ENCODE peak calls at places on chromosomes 4 and X, in eight cellular contexts. W is spleen, E is uterus, G is breast epithelium, T is HCT116, N is A549, C is ovary, V is upper lobe of left lung. A is an unnamed sample. For H3K4me1, the result is how much of the 10 kb centered on the place peaks cover.

GRCh38 chr4:152166567-152166966 is 369.3 kb downstream of the FBXW7 start:
- DNase-seq in W (no peak), E (no peak), G (no peak), T (no peak), N (no peak), C (no peak), V (no peak), A (no peak)

GRCh38 chr4:146123231-146123630 is 52.3 kb upstream of the LSM6 start:
- DNase-seq in W (no peak), E (no peak), G (no peak), T (no peak), N (no peak), C (no peak), V (no peak), A (no peak)

GRCh38 chrX:51336584-51336983 is 4.0 kb downstream of the NUDT10 start:
- DNase-seq in W (no peak), E (peak), G (no peak), T (peak), N (peak), C (no peak), V (no peak), A (no peak)

GRCh38 chrX:53048169-53049126 is at the start of gene GPR173:
- DNase-seq in W (no peak), E (peak), G (no peak), T (no peak), N (no peak), C (peak), V (peak), A (no peak)

GRCh38 chrX:100829730-100830129 is 9.5 kb downstream of the CSTF2 start:
- DNase-seq in W (no peak), E (no peak), G (no peak), T (no peak), N (no peak), C (no peak), V (no peak), A (no peak)

GRCh38 chr4:55269970-55270369 is 76.1 kb upstream of the SRD5A3 start:
- DNase-seq in W (peak), E (peak), G (no peak), T (no peak), N (no peak), C (no peak), V (no peak), A (no peak)

GRCh38 chr4:139851639-139852038 is 186.0 kb downstream of the MGST2 start:
- DNase-seq in W (no peak), E (no peak), G (no peak), T (no peak), N (no peak), C (no peak), V (no peak), A (no peak)

GRCh38 chr4:124483043-124483906 is 229.3 kb downstream of the ANKRD50 start:
- DNase-seq in W (no peak), E (no peak), G (no peak), T (no peak), N (no peak), C (no peak), V (no peak), A (no peak)

GRCh38 chr4:20017439-20017838 is 234.3 kb upstream of the SLIT2 start:
- DNase-seq in W (no peak), E (no peak), G (no peak), T (no peak), N (no peak), C (no peak), V (no peak), A (no peak)

GRCh38 chr4:92864176-92864575 is 560.4 kb downstream of the GRID2 start:
- DNase-seq in W (no peak), E (no peak), G (no peak), T (no peak), N (no peak), C (no peak), V (no peak), A (no peak)

GRCh38 chr4:176794151-176794550 is 1.4 kb upstream of the VEGFC start:
- DNase-seq in W (no peak), E (no peak), G (no peak), T (no peak), N (peak), C (no peak), V (no peak), A (no peak)

GRCh38 chrX:49172280-49172780 is 632 bp downstream of the PLP2 start:
- DNase-seq in W (peak), E (peak), G (no peak), T (no peak), N (peak), C (peak), V (peak), A (peak)

GRCh38 chrX:143661286-143661685 is 25.4 kb upstream of the SLITRK4 start:
- DNase-seq in W (no peak), E (no peak), G (no peak), T (no peak), N (no peak), C (no peak), V (no peak), A (no peak)

GRCh38 chr4:87041142-87041541 is 106.3 kb downstream of the AFF1 start:
- DNase-seq in W (no peak), E (peak), G (no peak), T (no peak), N (no peak), C (no peak), V (no peak), A (peak)

GRCh38 chr4:154743683-154744340 is at the start of gene LRAT:
- DNase-seq in W (peak), E (no peak), G (peak), T (peak), N (peak), C (no peak), V (peak), A (no peak)

GRCh38 chr4:107740381-107740780 is 20.3 kb upstream of the PAPSS1 start:
- DNase-seq in W (no peak), E (no peak), G (no peak), T (no peak), N (peak), C (no peak), V (no peak), A (no peak)

GRCh38 chr4:140805293-140805692 is 49.1 kb upstream of the TBC1D9 start:
- DNase-seq in W (no peak), E (no peak), G (no peak), T (no peak), N (no peak), C (no peak), V (no peak), A (no peak)

GRCh38 chr4:185742766-185743165 is 69.2 kb downstream of the SORBS2 start:
- DNase-seq in W (no peak), E (no peak), G (no peak), T (no peak), N (no peak), C (no peak), V (no peak), A (no peak)

GRCh38 chrX:41828821-41829220 is 94.5 kb downstream of the CASK start:
- DNase-seq in W (no peak), E (no peak), G (no peak), T (no peak), N (no peak), C (no peak), V (no peak), A (no peak)

GRCh38 chr4:99651811-99652545 is 5.7 kb downstream of the C4orf54 start:
- DNase-seq in W (no peak), E (no peak), G (no peak), T (no peak), N (no peak), C (no peak), V (peak), A (no peak)

GRCh38 chr4:57119054-57119651 is 9.0 kb upstream of the IGFBP7 start:
- DNase-seq in W (no peak), E (peak), G (no peak), T (no peak), N (peak), C (peak), V (no peak), A (no peak)

GRCh38 chrX:1389993-1390285 is 2.0 kb downstream of the SLC25A6 start:
- DNase-seq in W (peak), E (no peak), G (no peak), T (no peak), N (no peak), C (peak), V (no peak), A (no peak)

GRCh38 chr4:5691491-5692132 is 16.7 kb downstream of the EVC2 start:
- DNase-seq in W (no peak), E (no peak), G (no peak), T (no peak), N (no peak), C (no peak), V (no peak), A (no peak)

GRCh38 chr4:102429553-102429952 is 71.6 kb upstream of the NFKB1 start:
- DNase-seq in W (no peak), E (no peak), G (no peak), T (peak), N (peak), C (no peak), V (no peak), A (no peak)

GRCh38 chrX:49071877-49072711 is 1.7 kb downstream of the PRAF2 start:
- DNase-seq in W (no peak), E (peak), G (peak), T (no peak), N (no peak), C (peak), V (peak), A (peak)

GRCh38 chrX:20665441-20665840 is 398.7 kb upstream of the RPS6KA3 start:
- DNase-seq in W (no peak), E (no peak), G (no peak), T (no peak), N (no peak), C (no peak), V (no peak), A (no peak)

GRCh38 chr4:128606173-128606572 is 203.3 kb upstream of the JADE1 start:
- DNase-seq in W (no peak), E (no peak), G (no peak), T (no peak), N (peak), C (no peak), V (no peak), A (peak)

GRCh38 chr4:78629991-78630541 is 78.5 kb downstream of the ANXA3 start:
- DNase-seq in W (no peak), E (no peak), G (no peak), T (no peak), N (no peak), C (no peak), V (no peak), A (no peak)

GRCh38 chrX:148459343-148459742 is 41.1 kb upstream of the AFF2 start:
- DNase-seq in W (no peak), E (no peak), G (no peak), T (no peak), N (no peak), C (no peak), V (no peak), A (no peak)

GRCh38 chr4:158094413-158095110 is 78.3 kb downstream of the GASK1B start:
- DNase-seq in W (no peak), E (peak), G (no peak), T (peak), N (peak), C (peak), V (no peak), A (no peak)

GRCh38 chr4:140308366-140309123 is 64.9 kb upstream of the SCOC start:
- DNase-seq in W (no peak), E (peak), G (peak), T (no peak), N (peak), C (peak), V (peak), A (peak)

GRCh38 chr4:137705171-137705783 is 173.0 kb upstream of the PCDH18 start:
- DNase-seq in W (no peak), E (peak), G (no peak), T (no peak), N (no peak), C (no peak), V (no peak), A (no peak)

GRCh38 chr4:14165253-14165942 is 537.9 kb upstream of the BOD1L1 start:
- DNase-seq in W (no peak), E (no peak), G (no peak), T (no peak), N (no peak), C (no peak), V (no peak), A (peak)

GRCh38 chrX:155767101-155767878 is 113.9 kb upstream of the VAMP7 start:
- DNase-seq in W (no peak), E (peak), G (no peak), T (peak), N (peak), C (peak), V (peak), A (peak)

GRCh38 chr4:111506706-111507105 is 638.5 kb upstream of the FAM241A start:
- DNase-seq in W (no peak), E (no peak), G (no peak), T (no peak), N (no peak), C (no peak), V (no peak), A (no peak)

GRCh38 chrX:72316408-72317079 is 10.8 kb upstream of the CITED1 start:
- DNase-seq in W (no peak), E (no peak), G (no peak), T (no peak), N (no peak), C (peak), V (no peak), A (no peak)

DNA sequence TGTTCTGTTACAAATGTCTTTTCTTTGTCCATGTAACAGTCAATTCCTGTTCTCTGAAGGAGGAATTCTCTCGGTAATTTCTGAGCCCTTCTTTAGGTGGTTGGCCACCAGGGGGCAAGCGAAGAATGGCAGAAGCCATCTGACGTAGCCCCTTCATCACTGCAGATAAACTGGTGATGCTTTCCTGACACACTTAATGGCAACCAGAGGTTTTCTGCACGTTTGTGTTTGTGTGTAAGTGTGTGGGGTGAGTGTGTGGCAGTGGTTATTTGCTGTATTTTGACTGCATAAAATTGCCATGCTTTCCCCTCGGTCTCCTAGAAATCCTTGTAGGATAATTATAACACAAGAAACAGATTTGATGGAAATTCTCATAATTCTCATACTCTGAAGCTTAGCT is 64.8 kb upstream of the STOX2 start:
- DNase-seq in W (peak), E (peak), G (peak), T (peak), N (peak), C (peak), V (no peak), A (peak)
- TF ChIP-seq POLR2A in W (no peak), E (no peak), G (no peak), T (no peak), N (no peak), C (no peak), V (no peak), A (no peak)

GRCh38 chr4:7252051-7252450 is 59.7 kb downstream of the SORCS2 start:
- DNase-seq in W (no peak), E (no peak), G (no peak), T (no peak), N (no peak), C (no peak), V (no peak), A (no peak)

GRCh38 chr4:7253341-7253700 is 61.0 kb downstream of the SORCS2 start:
- DNase-seq in W (no peak), E (no peak), G (no peak), T (no peak), N (no peak), C (no peak), V (no peak), A (no peak)

GRCh38 chr4:7253806-7254205 is 61.5 kb downstream of the SORCS2 start:
- DNase-seq in W (no peak), E (no peak), G (no peak), T (no peak), N (no peak), C (no peak), V (no peak), A (no peak)

GRCh38 chr4:7251321-7251720 is 59.0 kb downstream of the SORCS2 start:
- DNase-seq in W (no peak), E (no peak), G (no peak), T (no peak), N (no peak), C (no peak), V (no peak), A (no peak)

GRCh38 chr4:7252510-7253340 is 60.4 kb downstream of the SORCS2 start:
- DNase-seq in W (no peak), E (no peak), G (no peak), T (no peak), N (no peak), C (no peak), V (no peak), A (no peak)
- H3K4me1 ChIP-seq in W (under half), E (under half), G (under half), T (under half), N (under half), C (under half), V (under half), A (under half)

DNA sequence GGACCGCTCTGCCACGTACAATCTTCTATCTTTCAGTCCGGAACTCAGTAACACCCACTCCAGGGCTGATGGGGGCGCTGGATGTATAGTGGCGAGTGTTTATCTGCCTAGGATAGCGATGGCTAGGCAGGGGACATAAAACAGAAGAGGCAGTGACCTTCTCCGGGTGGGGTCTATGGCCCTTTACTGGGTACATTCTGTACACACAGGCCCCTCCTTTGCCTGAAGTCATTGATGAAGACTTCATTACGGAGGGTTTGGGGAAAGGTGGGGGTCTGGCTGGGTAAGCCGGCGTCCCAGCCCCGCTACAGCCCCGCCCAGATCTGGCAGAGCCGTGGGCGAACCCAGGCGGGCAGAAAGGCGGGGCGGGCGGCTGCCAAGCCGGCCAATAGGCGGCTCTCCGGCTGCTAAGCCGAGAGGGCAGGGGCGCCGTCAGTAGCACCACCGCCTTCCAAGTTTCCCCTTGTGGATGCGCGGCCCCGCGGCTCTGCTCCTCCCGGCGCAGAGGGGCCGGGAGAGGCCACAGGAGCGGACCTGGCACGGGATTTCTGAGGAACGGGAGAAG is at the start of gene CHST7:
- DNase-seq in W (peak), E (peak), G (no peak), T (peak), N (peak), C (peak), V (peak), A (peak)
- TF ChIP-seq POLR2A in W (peak), E (peak), G (no peak), T (no peak), N (peak), C (no peak), V (peak), A (peak)

GRCh38 chrX:153971124-153971631 is 440 bp downstream of the HCFC1 start:
- DNase-seq in W (peak), E (peak), G (peak), T (peak), N (peak), C (peak), V (peak), A (peak)

GRCh38 chrX:153968754-153969124 is 2.9 kb downstream of the HCFC1 start:
- DNase-seq in W (peak), E (no peak), G (no peak), T (no peak), N (no peak), C (peak), V (no peak), A (no peak)

GRCh38 chrX:153969125-153969903 is 2.3 kb downstream of the HCFC1 start:
- DNase-seq in W (peak), E (no peak), G (no peak), T (no peak), N (no peak), C (peak), V (no peak), A (no peak)

GRCh38 chrX:153970398-153971123 is 1.1 kb downstream of the HCFC1 start:
- DNase-seq in W (peak), E (peak), G (no peak), T (no peak), N (peak), C (peak), V (peak), A (no peak)

DNA sequence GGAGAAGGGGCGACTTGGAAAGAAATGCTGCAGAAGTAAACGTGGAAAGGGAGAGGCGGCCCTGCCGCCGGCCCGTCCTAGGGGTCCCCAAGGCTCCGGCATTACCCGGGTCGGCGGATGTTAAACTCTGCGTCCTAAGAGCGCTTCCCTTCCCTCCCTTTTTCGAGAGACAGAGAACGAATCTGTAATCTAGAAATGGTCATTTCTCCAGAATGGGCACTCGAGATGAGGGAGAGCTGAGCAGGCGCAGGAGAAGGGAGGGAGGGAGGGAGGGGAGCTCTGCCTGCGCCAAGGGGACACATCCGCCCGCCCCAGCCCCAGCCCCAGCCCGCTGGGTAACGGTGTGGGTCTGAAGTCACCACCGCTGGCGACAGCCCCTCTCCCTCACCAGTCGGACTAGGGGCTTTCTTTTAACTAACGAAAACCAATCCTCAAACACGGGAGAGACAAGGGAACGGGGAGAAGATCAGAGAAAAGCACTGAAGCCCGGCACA is 1.7 kb downstream of the HCFC1 start:
- DNase-seq in W (peak), E (no peak), G (no peak), T (no peak), N (no peak), C (peak), V (peak), A (no peak)
- H3K4me1 ChIP-seq in W (half or more), E (under half), G (under half), T (under half), N (under half), C (under half), V (half or more), A (under half)

GRCh38 chr4:48681856-48682255 is 98.2 kb downstream of the FRYL start:
- DNase-seq in W (no peak), E (no peak), G (no peak), T (no peak), N (peak), C (no peak), V (no peak), A (no peak)

GRCh38 chr4:48683784-48684666 is 96.1 kb downstream of the FRYL start:
- DNase-seq in W (no peak), E (no peak), G (no peak), T (no peak), N (no peak), C (no peak), V (no peak), A (no peak)

GRCh38 chr4:48686369-48686768 is 93.7 kb downstream of the FRYL start:
- DNase-seq in W (no peak), E (no peak), G (no peak), T (no peak), N (no peak), C (no peak), V (no peak), A (no peak)

GRCh38 chr4:48680848-48681568 is 99.1 kb downstream of the FRYL start:
- DNase-seq in W (no peak), E (no peak), G (no peak), T (no peak), N (no peak), C (no peak), V (no peak), A (no peak)
- TF ChIP-seq POLR2A in W (no peak), E (no peak), G (no peak), T (no peak), N (no peak), C (no peak), V (no peak), A (no peak)

DNA sequence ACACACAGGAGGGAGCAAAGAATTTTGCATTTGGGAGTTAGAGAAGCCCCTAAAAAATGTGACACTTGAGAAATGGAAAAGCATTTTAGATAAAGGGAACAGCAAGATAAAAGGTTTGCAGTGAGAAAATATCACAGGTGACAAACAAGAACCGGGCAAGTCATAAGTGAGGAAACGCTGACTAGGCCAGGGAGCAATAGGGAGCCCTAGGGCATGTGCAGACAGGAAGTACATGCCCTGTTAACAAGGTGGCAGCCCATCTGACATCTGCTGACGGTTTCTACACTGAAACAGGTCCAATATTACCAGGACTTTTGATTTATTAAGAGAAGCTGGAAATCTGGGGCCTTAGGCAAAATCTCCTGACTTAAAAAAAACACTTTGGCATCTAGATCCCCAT is 4.0 kb upstream of the IL13RA1 start:
- DNase-seq in W (no peak), E (no peak), G (no peak), T (no peak), N (no peak), C (no peak), V (no peak), A (no peak)
- H3K4me1 ChIP-seq in W (under half), E (under half), G (under half), T (under half), N (under half), C (under half), V (under half), A (under half)